ENCODE peak calls at places on chromosome 12, in four cellular contexts. N, W, S and Y are unnamed samples.
A peak's percentile ranks its signal among the peaks of the same experiment; 100 is the strongest.

GRCh38 chr12:69351462-69352236 is 3.5 kb downstream of the LYZ start:
- DNase-seq in W (no peak), N (no peak), S (no peak), Y (no peak)

GRCh38 chr12:78403681-78404080 is 460.9 kb upstream of the SYT1 start:
- DNase-seq in N (no peak), S (no peak), W (no peak), Y (no peak)

GRCh38 chr12:56590237-56590830 is 39.8 kb downstream of the BAZ2A start:
- DNase-seq in N (peak; percentile 12), W (no peak), S (peak; percentile 48), Y (no peak)

GRCh38 chr12:3185260-3185870 is 108.2 kb downstream of the TSPAN9 start:
- DNase-seq in N (peak; percentile 69), W (no peak), S (no peak), Y (no peak)

GRCh38 chr12:100346660-100347059 is 10.2 kb upstream of the SLC17A8 start:
- DNase-seq in N (no peak), S (peak; percentile 35), W (no peak), Y (no peak)

GRCh38 chr12:102965281-102966155 is 8.0 kb downstream of the ASCL1 start:
- DNase-seq in S (no peak), N (peak; percentile 2), W (no peak), Y (no peak)

GRCh38 chr12:102120886-102121285 is 903 bp downstream of the PARPBP start:
- DNase-seq in W (no peak), N (no peak), S (peak; percentile 19), Y (no peak)

GRCh38 chr12:107079172-107080011 is 14.0 kb downstream of the CRY1 start:
- DNase-seq in N (peak; percentile 11), S (peak; percentile 56), W (no peak), Y (no peak)

GRCh38 chr12:67655829-67656614 is 7.5 kb downstream of the DYRK2 start:
- DNase-seq in S (no peak), W (no peak), N (no peak), Y (no peak)

GRCh38 chr12:3207858-3208257 is 130.7 kb downstream of the TSPAN9 start:
- DNase-seq in W (no peak), N (peak; percentile 39), S (no peak), Y (no peak)

GRCh38 chr12:31853977-31854376 is 105.2 kb upstream of the RESF1 start:
- DNase-seq in S (no peak), W (no peak), N (no peak), Y (no peak)

GRCh38 chr12:76449572-76449971 is 101.4 kb upstream of the BBS10 start:
- DNase-seq in S (peak; percentile 60), W (no peak), N (no peak), Y (no peak)

GRCh38 chr12:116027551-116027821 is 250.0 kb downstream of the MED13L start:
- DNase-seq in N (no peak), S (no peak), W (no peak), Y (no peak)

GRCh38 chr12:65171073-65171472 is 1.7 kb downstream of the LEMD3 start:
- DNase-seq in S (no peak), W (no peak), N (no peak), Y (no peak)

GRCh38 chr12:130714591-130715149 is 1.4 kb downstream of the RIMBP2 start:
- DNase-seq in S (peak; percentile 3), N (peak; percentile 11), W (peak; percentile 56), Y (no peak)

GRCh38 chr12:263574-263973 is 938 bp upstream of the SLC6A13 start:
- DNase-seq in S (no peak), N (no peak), W (no peak), Y (no peak)

GRCh38 chr12:262113-262512 is 523 bp downstream of the SLC6A13 start:
- DNase-seq in N (no peak), W (no peak), S (no peak), Y (no peak)

GRCh38 chr12:262817-263216 is at the start of gene SLC6A13:
- DNase-seq in S (no peak), W (no peak), N (peak; percentile 70), Y (peak; percentile 61)

GRCh38 chr12:265096-265495 is 2.5 kb upstream of the SLC6A13 start:
- DNase-seq in N (no peak), S (no peak), W (no peak), Y (no peak)

GRCh38 chr12:264269-264668 is 1.6 kb upstream of the SLC6A13 start:
- DNase-seq in N (no peak), S (no peak), W (no peak), Y (no peak)
- H3K27me3 ChIP-seq in N (no peaks in the 10 kb centered on the region), S (peaks cover 10% of the 10 kb centered on the region), W (peaks cover 10% of the 10 kb centered on the region), Y (no peaks in the 10 kb centered on the region)

GRCh38 chr12:49903700-49904423 is at the start of gene FAIM2:
- DNase-seq in W (no peak), S (peak; percentile 40), N (no peak), Y (no peak)

GRCh38 chr12:49901026-49901425 is 2.7 kb downstream of the FAIM2 start:
- DNase-seq in W (no peak), S (no peak), N (no peak), Y (no peak)

GRCh38 chr12:49901986-49902385 is 1.7 kb downstream of the FAIM2 start:
- DNase-seq in W (no peak), S (no peak), N (no peak), Y (no peak)

GRCh38 chr12:49903351-49903699 is 375 bp downstream of the FAIM2 start:
- DNase-seq in W (peak; percentile 52), N (no peak), S (no peak), Y (no peak)

DNA sequence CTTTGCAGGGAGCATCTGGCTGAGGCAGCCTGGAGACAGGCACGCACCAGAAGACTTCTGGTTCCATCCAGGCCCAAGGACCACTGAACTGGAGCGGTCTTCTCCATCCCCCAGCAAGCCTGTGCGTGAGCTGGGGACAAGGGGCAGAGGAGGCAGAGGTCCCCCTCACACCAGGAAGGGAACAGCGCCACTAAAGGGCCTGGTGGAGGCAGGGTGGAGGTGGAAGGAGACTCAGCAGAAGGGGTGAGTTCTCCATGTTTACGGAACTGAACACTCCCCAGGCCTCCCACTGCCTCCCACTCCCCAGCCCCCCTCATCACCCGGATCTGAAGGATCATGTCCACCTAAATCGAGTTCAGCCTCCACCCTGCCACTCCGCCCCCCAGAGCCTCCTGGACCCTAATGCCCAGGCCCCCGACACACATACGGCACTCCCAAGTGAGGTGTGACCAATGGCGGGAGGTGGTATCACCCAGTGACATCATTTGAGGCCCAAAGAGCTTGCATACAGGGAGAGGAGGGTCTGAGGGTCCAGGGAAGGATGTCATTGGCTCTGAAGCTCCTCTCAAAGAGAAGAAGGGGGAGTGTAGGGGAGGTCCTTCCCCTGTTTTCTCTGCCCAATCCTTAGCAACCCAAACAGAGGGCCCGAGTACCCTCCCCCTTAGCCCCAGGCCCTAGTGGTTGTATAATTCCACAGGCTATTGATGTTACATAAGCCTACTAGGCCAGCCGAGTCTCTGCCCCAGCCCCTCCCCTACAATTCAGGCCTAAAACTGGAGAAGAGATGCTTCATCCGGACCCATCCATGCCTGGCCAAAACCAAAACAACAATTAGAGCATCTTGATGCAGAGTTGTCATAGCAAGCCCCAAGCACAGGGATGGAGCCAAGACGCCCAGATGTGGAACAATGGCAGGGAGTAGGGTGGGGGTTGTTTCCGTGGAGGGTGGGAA is 1.0 kb downstream of the FAIM2 start:
- DNase-seq in S (no peak), W (peak; percentile 24), N (no peak), Y (no peak)
- H3K4me1 ChIP-seq in S (no peaks in the 10 kb centered on the region), W (no peaks in the 10 kb centered on the region), N (no peaks in the 10 kb centered on the region), Y (no peaks in the 10 kb centered on the region)

DNA sequence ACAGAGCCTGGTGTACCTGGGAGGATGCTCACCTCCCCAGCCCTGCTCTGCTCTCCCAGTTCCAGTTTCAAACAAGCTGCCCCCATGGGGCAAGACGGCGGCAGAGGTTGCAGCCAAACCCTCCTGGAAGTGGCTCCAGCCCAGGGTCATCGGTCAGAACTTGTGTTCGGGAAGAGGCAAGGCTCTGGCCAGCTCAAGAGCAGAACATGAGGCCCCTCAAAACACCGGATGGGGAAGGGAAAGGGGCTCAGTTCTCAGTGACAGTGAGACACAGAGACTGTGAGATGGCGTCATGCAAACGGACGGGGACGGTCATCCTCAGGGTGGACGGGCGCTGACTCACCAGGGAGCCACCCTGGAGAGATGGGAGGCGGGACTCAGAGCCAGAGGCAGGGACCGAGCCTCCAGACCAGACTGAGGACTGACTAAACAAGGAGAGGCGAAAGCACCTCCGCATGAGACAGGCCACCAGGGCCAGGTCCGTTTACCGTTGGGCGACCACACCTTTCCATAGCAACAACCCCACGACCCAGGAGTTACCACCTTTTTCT is 63.9 kb upstream of the GALNT9 start:
- DNase-seq in S (no peak), N (no peak), W (peak; percentile 41), Y (no peak)
- H3K27me3 ChIP-seq in S (peaks cover 31% of the 10 kb centered on the region), N (peaks cover 52% of the 10 kb centered on the region), W (peaks cover 5% of the 10 kb centered on the region), Y (no peaks in the 10 kb centered on the region)

GRCh38 chr12:124497039-124497438 is 70.4 kb downstream of the NCOR2 start:
- DNase-seq in N (no peak), W (no peak), S (no peak), Y (no peak)
- H3K4me1 ChIP-seq in N (peaks cover 53% of the 10 kb centered on the region), W (peaks cover 20% of the 10 kb centered on the region), S (peaks cover 52% of the 10 kb centered on the region), Y (peaks cover 28% of the 10 kb centered on the region)

GRCh38 chr12:1825382-1826102 is 5.2 kb downstream of the LRTM2 start:
- DNase-seq in N (peak; percentile 18), W (no peak), S (no peak), Y (no peak)
- H3K27me3 ChIP-seq in N (peaks cover 28% of the 10 kb centered on the region), W (no peaks in the 10 kb centered on the region), S (peaks cover 5% of the 10 kb centered on the region), Y (peaks cover 18% of the 10 kb centered on the region)

DNA sequence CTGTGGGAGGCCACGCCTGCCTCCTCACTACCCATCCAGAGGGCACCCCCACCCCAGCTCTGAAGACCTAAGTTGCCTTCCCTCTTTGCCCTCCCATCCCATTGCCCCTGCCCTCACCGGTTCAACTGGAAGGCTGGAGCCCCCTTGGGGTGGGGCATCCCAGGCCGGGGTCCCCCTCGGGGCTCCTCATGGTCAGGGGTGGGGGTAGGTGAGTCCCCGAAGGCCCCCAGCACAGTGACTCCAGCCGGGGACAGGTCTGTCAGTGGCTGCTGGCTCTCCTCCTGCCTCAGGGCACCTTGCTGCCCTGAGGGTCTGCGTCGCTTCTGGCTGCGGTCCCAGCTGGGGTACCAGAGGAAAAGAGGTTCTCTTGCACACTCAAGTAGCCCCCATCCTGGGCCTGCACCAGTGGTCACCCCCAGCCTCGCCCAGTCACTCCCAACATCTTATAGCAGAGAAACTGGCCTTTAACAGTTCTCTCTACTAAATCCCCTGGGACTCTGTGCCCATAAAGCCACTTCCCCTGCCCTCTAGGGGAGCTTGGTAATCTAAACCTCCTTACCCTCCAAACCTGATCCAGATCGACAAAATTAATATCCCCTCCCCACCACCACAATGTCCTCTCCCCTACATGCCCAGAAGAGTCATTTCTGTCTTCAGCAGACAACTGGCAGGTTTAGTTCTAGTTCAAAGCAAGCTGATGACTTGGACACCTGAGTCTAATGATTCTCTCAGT is 5.1 kb downstream of the PIANP start:
- DNase-seq in N (no peak), S (peak; percentile 53), W (peak; percentile 49), Y (no peak)
- H3K4me1 ChIP-seq in N (no peaks in the 10 kb centered on the region), S (peaks cover 12% of the 10 kb centered on the region), W (no peaks in the 10 kb centered on the region), Y (peaks cover 6% of the 10 kb centered on the region)

GRCh38 chr12:4867384-4867783 is 42.3 kb upstream of the KCNA1 start:
- DNase-seq in S (no peak), N (no peak), W (no peak), Y (no peak)
- H3K27me3 ChIP-seq in S (peaks cover 92% of the 10 kb centered on the region), N (peaks cover 40% of the 10 kb centered on the region), W (peaks cover 3% of the 10 kb centered on the region), Y (no peaks in the 10 kb centered on the region)

GRCh38 chr12:47885566-47885965 is 19.2 kb downstream of the VDR start:
- DNase-seq in W (no peak), N (no peak), S (no peak), Y (no peak)
- H3K4me1 ChIP-seq in W (no peaks in the 10 kb centered on the region), N (peaks cover 9% of the 10 kb centered on the region), S (no peaks in the 10 kb centered on the region), Y (no peaks in the 10 kb centered on the region)

GRCh38 chr12:89983622-89984021 is 275.0 kb upstream of the ATP2B1 start:
- DNase-seq in W (no peak), S (no peak), N (no peak), Y (no peak)
- H3K27me3 ChIP-seq in W (no peaks in the 10 kb centered on the region), S (no peaks in the 10 kb centered on the region), N (peaks cover 3% of the 10 kb centered on the region), Y (no peaks in the 10 kb centered on the region)

GRCh38 chr12:53757095-53757770 is 5.5 kb upstream of the CISTR start:
- DNase-seq in S (peak; percentile 86), N (peak; percentile 78), W (peak; percentile 94), Y (peak; percentile 77)
- H3K4me1 ChIP-seq in S (peaks cover 51% of the 10 kb centered on the region), N (no peaks in the 10 kb centered on the region), W (no peaks in the 10 kb centered on the region), Y (peaks cover 11% of the 10 kb centered on the region)